ENCODE peak calls at places on chromosomes 4 and X, in seven cellular contexts. One of them, this sample, is unnamed. For H3K9me3 and H3K27me3, the result is how much of the 10 kb centered on the place peaks cover.

GRCh38 chr4:123232439-123232838 is 164.2 kb upstream of the SPRY1 start:
- DNase-seq in A673: peak
- DNase-seq in CD8-positive, alpha-beta memory T cell: no peak
- DNase-seq in Karpas-422: no peak
- DNase-seq in adipocyte: peak
- DNase-seq in PC-9: no peak
- DNase-seq in CD4-positive, alpha-beta memory T cell: no peak
- DNase-seq in this sample: no peak

GRCh38 chr4:170089274-170089742 is 448 bp downstream of the AADAT start:
- DNase-seq in A673: peak
- DNase-seq in CD8-positive, alpha-beta memory T cell: no peak
- DNase-seq in Karpas-422: no peak
- DNase-seq in adipocyte: peak
- DNase-seq in PC-9: no peak
- DNase-seq in CD4-positive, alpha-beta memory T cell: no peak
- DNase-seq in this sample: peak

GRCh38 chrX:8879750-8880149 is 78.6 kb upstream of the FAM9A start:
- DNase-seq in A673: peak
- DNase-seq in CD8-positive, alpha-beta memory T cell: peak
- DNase-seq in Karpas-422: peak
- DNase-seq in adipocyte: no peak
- DNase-seq in PC-9: peak
- DNase-seq in CD4-positive, alpha-beta memory T cell: no peak
- DNase-seq in this sample: peak

GRCh38 chr4:185597532-185598188 is 62.4 kb upstream of the PDLIM3 start:
- DNase-seq in A673: peak
- DNase-seq in CD8-positive, alpha-beta memory T cell: peak
- DNase-seq in Karpas-422: peak
- DNase-seq in adipocyte: peak
- DNase-seq in PC-9: peak
- DNase-seq in CD4-positive, alpha-beta memory T cell: peak
- DNase-seq in this sample: peak

GRCh38 chr4:178185517-178185916 is 743.3 kb upstream of the AGA start:
- DNase-seq in A673: no peak
- DNase-seq in CD8-positive, alpha-beta memory T cell: no peak
- DNase-seq in Karpas-422: no peak
- DNase-seq in adipocyte: no peak
- DNase-seq in PC-9: no peak
- DNase-seq in CD4-positive, alpha-beta memory T cell: no peak
- DNase-seq in this sample: no peak

GRCh38 chr4:102612195-102612594 is 111.0 kb downstream of the NFKB1 start:
- DNase-seq in A673: no peak
- DNase-seq in CD8-positive, alpha-beta memory T cell: no peak
- DNase-seq in Karpas-422: no peak
- DNase-seq in adipocyte: no peak
- DNase-seq in PC-9: no peak
- DNase-seq in CD4-positive, alpha-beta memory T cell: no peak
- DNase-seq in this sample: no peak

GRCh38 chr4:105509714-105510113 is 35.9 kb upstream of the PPA2 start:
- DNase-seq in A673: no peak
- DNase-seq in CD8-positive, alpha-beta memory T cell: no peak
- DNase-seq in Karpas-422: no peak
- DNase-seq in adipocyte: no peak
- DNase-seq in PC-9: no peak
- DNase-seq in CD4-positive, alpha-beta memory T cell: no peak
- DNase-seq in this sample: no peak

GRCh38 chr4:75002381-75002780 is 69.5 kb downstream of the PARM1 start:
- DNase-seq in A673: no peak
- DNase-seq in CD8-positive, alpha-beta memory T cell: no peak
- DNase-seq in Karpas-422: no peak
- DNase-seq in adipocyte: no peak
- DNase-seq in PC-9: no peak
- DNase-seq in CD4-positive, alpha-beta memory T cell: no peak
- DNase-seq in this sample: no peak

GRCh38 chrX:147803948-147804347 is 107.8 kb upstream of the FMR1 start:
- DNase-seq in A673: peak
- DNase-seq in CD8-positive, alpha-beta memory T cell: no peak
- DNase-seq in Karpas-422: peak
- DNase-seq in adipocyte: peak
- DNase-seq in PC-9: no peak
- DNase-seq in CD4-positive, alpha-beta memory T cell: peak
- DNase-seq in this sample: peak

GRCh38 chr4:171334549-171334948 is 478.7 kb upstream of the GALNTL6 start:
- DNase-seq in A673: no peak
- DNase-seq in CD8-positive, alpha-beta memory T cell: no peak
- DNase-seq in Karpas-422: no peak
- DNase-seq in adipocyte: no peak
- DNase-seq in PC-9: no peak
- DNase-seq in CD4-positive, alpha-beta memory T cell: no peak
- DNase-seq in this sample: no peak

GRCh38 chr4:32748061-32748460 is 2027.9 kb downstream of the PCDH7 start:
- DNase-seq in A673: no peak
- DNase-seq in CD8-positive, alpha-beta memory T cell: no peak
- DNase-seq in Karpas-422: no peak
- DNase-seq in adipocyte: no peak
- DNase-seq in PC-9: no peak
- DNase-seq in CD4-positive, alpha-beta memory T cell: no peak
- DNase-seq in this sample: no peak

GRCh38 chrX:997631-998137 is 214.8 kb downstream of the CRLF2 start:
- DNase-seq in A673: no peak
- DNase-seq in CD8-positive, alpha-beta memory T cell: no peak
- DNase-seq in Karpas-422: no peak
- DNase-seq in adipocyte: no peak
- DNase-seq in PC-9: no peak
- DNase-seq in CD4-positive, alpha-beta memory T cell: no peak
- DNase-seq in this sample: no peak
- H3K9me3 ChIP-seq in A673: under half
- H3K9me3 ChIP-seq in CD8-positive, alpha-beta memory T cell: under half
- H3K9me3 ChIP-seq in Karpas-422: under half
- H3K9me3 ChIP-seq in adipocyte: under half
- H3K9me3 ChIP-seq in PC-9: under half
- H3K9me3 ChIP-seq in CD4-positive, alpha-beta memory T cell: under half
- H3K9me3 ChIP-seq in this sample: under half

DNA sequence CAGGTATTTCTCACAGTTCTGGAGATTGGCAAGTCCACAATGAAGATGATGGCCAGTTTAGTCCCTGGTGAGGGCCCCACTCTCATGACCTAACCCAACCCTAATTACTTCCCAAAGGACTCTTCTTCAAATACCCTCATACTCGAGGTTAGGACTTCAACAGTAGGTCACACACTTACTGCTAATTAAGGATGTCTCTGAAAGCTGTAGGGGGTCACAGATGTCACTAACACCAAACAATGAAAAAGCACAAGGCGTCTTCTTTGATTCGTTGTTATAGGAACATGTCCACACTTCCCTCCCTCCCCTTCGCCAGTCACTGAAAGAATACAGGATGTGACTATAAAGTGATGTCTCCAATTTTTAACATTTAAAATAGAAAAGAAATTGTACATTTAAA is 309.7 kb downstream of the PACRGL start:
- DNase-seq in A673: no peak
- DNase-seq in CD8-positive, alpha-beta memory T cell: no peak
- DNase-seq in Karpas-422: no peak
- DNase-seq in adipocyte: no peak
- DNase-seq in PC-9: no peak
- DNase-seq in CD4-positive, alpha-beta memory T cell: no peak
- DNase-seq in this sample: no peak
- H3K4me3 ChIP-seq in A673: no peak
- H3K4me3 ChIP-seq in CD8-positive, alpha-beta memory T cell: no peak
- H3K4me3 ChIP-seq in Karpas-422: no peak
- H3K4me3 ChIP-seq in adipocyte: no peak
- H3K4me3 ChIP-seq in PC-9: no peak
- H3K4me3 ChIP-seq in CD4-positive, alpha-beta memory T cell: no peak
- H3K4me3 ChIP-seq in this sample: no peak

DNA sequence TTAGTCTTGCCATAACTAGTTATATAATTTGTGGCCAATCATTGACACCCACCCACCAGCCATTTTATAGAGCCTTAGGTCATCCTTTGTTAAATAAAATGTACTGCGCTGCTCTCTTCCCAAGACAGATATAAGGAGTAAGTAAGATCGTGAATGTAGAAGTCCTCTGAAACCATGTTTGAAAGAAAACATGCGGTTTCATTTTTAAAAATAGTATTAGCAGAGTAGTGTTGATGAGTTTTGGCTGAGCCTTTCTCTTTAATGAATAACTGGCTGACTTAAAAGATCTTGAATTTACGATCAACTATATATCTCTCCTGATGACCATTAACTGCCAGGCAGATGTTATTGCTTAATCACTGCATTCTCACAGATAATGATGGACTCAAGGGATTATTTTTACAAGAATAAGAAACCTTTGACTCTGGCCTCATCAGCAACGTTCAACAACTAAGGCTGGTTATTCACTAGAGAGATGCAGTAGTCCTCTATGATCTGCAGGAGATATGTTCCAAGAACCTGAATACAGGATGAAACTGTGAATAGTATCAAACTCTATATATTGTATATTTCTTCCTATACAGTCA is 81.0 kb downstream of the FAM13A start:
- DNase-seq in A673: no peak
- DNase-seq in CD8-positive, alpha-beta memory T cell: no peak
- DNase-seq in Karpas-422: no peak
- DNase-seq in adipocyte: no peak
- DNase-seq in PC-9: no peak
- DNase-seq in CD4-positive, alpha-beta memory T cell: no peak
- DNase-seq in this sample: no peak
- H3K27me3 ChIP-seq in A673: under half
- H3K27me3 ChIP-seq in CD8-positive, alpha-beta memory T cell: under half
- H3K27me3 ChIP-seq in Karpas-422: under half
- H3K27me3 ChIP-seq in adipocyte: under half
- H3K27me3 ChIP-seq in PC-9: under half
- H3K27me3 ChIP-seq in CD4-positive, alpha-beta memory T cell: under half
- H3K27me3 ChIP-seq in this sample: under half

DNA sequence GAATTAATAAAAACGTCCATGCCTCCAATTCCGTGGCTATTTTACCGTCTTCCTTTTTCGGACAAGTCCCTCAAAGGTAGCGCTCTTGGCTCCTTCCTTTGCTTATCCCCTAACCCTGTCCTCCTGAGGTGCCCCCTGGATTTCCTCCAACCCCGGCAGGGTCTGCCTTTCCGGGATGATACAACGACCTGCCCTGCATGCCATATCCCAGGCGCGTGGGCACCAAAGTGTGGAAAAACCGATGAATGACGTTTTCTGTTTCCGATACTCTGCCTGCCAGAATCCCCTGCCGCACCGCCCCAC is 706 bp upstream of the CSTF2 start:
- DNase-seq in A673: no peak
- DNase-seq in CD8-positive, alpha-beta memory T cell: no peak
- DNase-seq in Karpas-422: no peak
- DNase-seq in adipocyte: no peak
- DNase-seq in PC-9: no peak
- DNase-seq in CD4-positive, alpha-beta memory T cell: no peak
- DNase-seq in this sample: no peak
- H3K9me3 ChIP-seq in A673: under half
- H3K9me3 ChIP-seq in CD8-positive, alpha-beta memory T cell: under half
- H3K9me3 ChIP-seq in Karpas-422: under half
- H3K9me3 ChIP-seq in adipocyte: under half
- H3K9me3 ChIP-seq in PC-9: under half
- H3K9me3 ChIP-seq in CD4-positive, alpha-beta memory T cell: under half
- H3K9me3 ChIP-seq in this sample: under half

DNA sequence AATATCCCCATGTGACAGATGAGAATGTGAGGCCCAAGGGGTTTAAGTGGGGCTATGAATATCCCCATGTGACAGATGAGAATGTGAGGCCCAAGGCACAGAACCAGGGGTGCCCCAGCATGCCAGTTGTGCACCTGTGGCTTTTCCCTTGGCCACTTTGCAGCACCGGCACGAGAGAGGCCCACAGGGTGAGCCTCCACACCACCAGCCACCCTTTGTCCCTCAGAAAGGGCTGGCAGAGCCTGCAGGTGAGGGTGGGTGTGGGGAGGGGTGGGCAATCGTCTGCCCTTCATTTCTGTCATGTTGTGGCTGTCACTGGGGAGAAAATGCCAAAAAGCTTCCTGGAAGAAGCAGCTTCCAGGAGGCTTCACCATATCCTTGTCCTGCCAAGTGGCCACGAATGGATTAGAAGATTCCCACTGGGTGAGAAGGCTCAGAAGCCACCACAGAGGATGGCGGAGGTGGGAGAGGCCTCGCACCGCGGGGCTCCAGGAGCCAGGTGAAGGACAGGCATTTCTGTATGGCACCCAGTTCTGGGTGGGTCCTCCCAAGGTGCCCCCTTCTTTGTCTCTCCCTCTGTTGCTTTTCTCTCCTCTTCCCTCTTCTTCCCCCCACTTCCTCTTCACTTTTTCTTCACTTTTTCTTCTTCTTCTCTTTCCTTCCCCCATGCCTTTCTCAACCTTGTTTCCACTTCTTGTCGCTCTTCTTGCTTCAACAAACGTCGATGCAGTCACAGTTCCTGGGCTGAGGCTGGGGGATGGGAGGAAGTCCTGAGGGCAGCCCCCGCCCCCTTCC is 469 bp upstream of the GPR78 start:
- DNase-seq in A673: no peak
- DNase-seq in CD8-positive, alpha-beta memory T cell: no peak
- DNase-seq in Karpas-422: peak
- DNase-seq in adipocyte: no peak
- DNase-seq in PC-9: no peak
- DNase-seq in CD4-positive, alpha-beta memory T cell: no peak
- DNase-seq in this sample: no peak
- H3K4me3 ChIP-seq in A673: no peak
- H3K4me3 ChIP-seq in CD8-positive, alpha-beta memory T cell: no peak
- H3K4me3 ChIP-seq in Karpas-422: no peak
- H3K4me3 ChIP-seq in adipocyte: no peak
- H3K4me3 ChIP-seq in PC-9: no peak
- H3K4me3 ChIP-seq in CD4-positive, alpha-beta memory T cell: no peak
- H3K4me3 ChIP-seq in this sample: no peak

DNA sequence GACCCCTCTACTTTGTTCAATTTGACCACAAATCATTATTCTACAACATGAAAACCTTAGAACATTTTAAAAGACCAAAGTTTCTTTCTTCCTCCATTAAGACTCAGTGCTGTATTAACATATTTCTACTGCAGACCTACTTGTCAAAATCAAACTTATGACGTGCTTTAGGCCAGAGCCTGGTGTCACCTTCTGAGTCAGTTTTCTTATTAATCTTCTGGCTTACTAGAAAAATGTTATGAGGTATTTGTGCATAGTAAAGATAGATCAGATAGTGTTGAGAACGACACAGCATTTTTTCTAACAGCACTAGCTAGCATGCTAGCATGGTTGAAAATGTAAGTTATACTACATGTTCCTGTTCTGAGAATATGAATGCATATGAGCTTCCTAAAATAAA is 333.6 kb upstream of the FAM241A start:
- DNase-seq in A673: no peak
- DNase-seq in CD8-positive, alpha-beta memory T cell: no peak
- DNase-seq in Karpas-422: no peak
- DNase-seq in adipocyte: no peak
- DNase-seq in PC-9: no peak
- DNase-seq in CD4-positive, alpha-beta memory T cell: no peak
- DNase-seq in this sample: no peak
- H3K27me3 ChIP-seq in A673: under half
- H3K27me3 ChIP-seq in CD8-positive, alpha-beta memory T cell: under half
- H3K27me3 ChIP-seq in Karpas-422: under half
- H3K27me3 ChIP-seq in adipocyte: under half
- H3K27me3 ChIP-seq in PC-9: under half
- H3K27me3 ChIP-seq in CD4-positive, alpha-beta memory T cell: under half
- H3K27me3 ChIP-seq in this sample: under half

GRCh38 chrX:2252331-2253065 is 248.3 kb downstream of the DHRSX start:
- DNase-seq in A673: peak
- DNase-seq in CD8-positive, alpha-beta memory T cell: no peak
- DNase-seq in Karpas-422: no peak
- DNase-seq in adipocyte: no peak
- DNase-seq in PC-9: no peak
- DNase-seq in CD4-positive, alpha-beta memory T cell: no peak
- DNase-seq in this sample: no peak
- H3K9me3 ChIP-seq in A673: under half
- H3K9me3 ChIP-seq in CD8-positive, alpha-beta memory T cell: under half
- H3K9me3 ChIP-seq in Karpas-422: under half
- H3K9me3 ChIP-seq in adipocyte: under half
- H3K9me3 ChIP-seq in PC-9: under half
- H3K9me3 ChIP-seq in CD4-positive, alpha-beta memory T cell: under half
- H3K9me3 ChIP-seq in this sample: under half